ENCODE peak calls at places on chromosomes 11 and 22, in five cellular contexts. One of them, this sample, is unnamed.

GRCh38 chr11:134207538-134208239 is 16.1 kb downstream of the NCAPD3 start:
- DNase-seq in mammary epithelial cell: no peak
- DNase-seq in psoas muscle: peak; percentile 29
- DNase-seq in esophagus squamous epithelium: no peak
- DNase-seq in left ventricle myocardium inferior: peak; percentile 25
- DNase-seq in this sample: peak; percentile 71

GRCh38 chr11:1929621-1930447 is 10.3 kb downstream of the TNNT3 start:
- DNase-seq in mammary epithelial cell: no peak
- DNase-seq in psoas muscle: no peak
- DNase-seq in esophagus squamous epithelium: no peak
- DNase-seq in left ventricle myocardium inferior: no peak
- DNase-seq in this sample: no peak

GRCh38 chr11:27274854-27275395 is 88.1 kb downstream of the CCDC34 start:
- DNase-seq in mammary epithelial cell: no peak
- DNase-seq in psoas muscle: no peak
- DNase-seq in esophagus squamous epithelium: no peak
- DNase-seq in left ventricle myocardium inferior: no peak
- DNase-seq in this sample: no peak

GRCh38 chr22:17086750-17087149 is 1.9 kb downstream of the IL17RA start:
- DNase-seq in mammary epithelial cell: no peak
- DNase-seq in psoas muscle: no peak
- DNase-seq in esophagus squamous epithelium: no peak
- DNase-seq in left ventricle myocardium inferior: no peak
- DNase-seq in this sample: no peak

GRCh38 chr11:75733346-75734107 is 15.9 kb downstream of the MOGAT2 start:
- DNase-seq in mammary epithelial cell: peak; percentile 25
- DNase-seq in psoas muscle: no peak
- DNase-seq in esophagus squamous epithelium: no peak
- DNase-seq in left ventricle myocardium inferior: peak; percentile 27
- DNase-seq in this sample: no peak

GRCh38 chr22:47597041-47597440 is 834.6 kb downstream of the TBC1D22A start:
- DNase-seq in mammary epithelial cell: no peak
- DNase-seq in psoas muscle: no peak
- DNase-seq in esophagus squamous epithelium: no peak
- DNase-seq in left ventricle myocardium inferior: no peak
- DNase-seq in this sample: no peak

GRCh38 chr11:1749020-1749758 is 1.2 kb downstream of the IFITM10 start:
- DNase-seq in mammary epithelial cell: peak; percentile 44
- DNase-seq in psoas muscle: no peak
- DNase-seq in esophagus squamous epithelium: no peak
- DNase-seq in left ventricle myocardium inferior: no peak
- DNase-seq in this sample: no peak

GRCh38 chr11:72226701-72227100 is 2.1 kb downstream of the INPPL1 start:
- DNase-seq in mammary epithelial cell: no peak
- DNase-seq in psoas muscle: no peak
- DNase-seq in esophagus squamous epithelium: no peak
- DNase-seq in left ventricle myocardium inferior: no peak
- DNase-seq in this sample: no peak

GRCh38 chr22:22770280-22770871 is 117.2 kb upstream of the IGLL5 start:
- DNase-seq in mammary epithelial cell: peak; percentile 10
- DNase-seq in psoas muscle: no peak
- DNase-seq in esophagus squamous epithelium: no peak
- DNase-seq in left ventricle myocardium inferior: no peak
- DNase-seq in this sample: peak; percentile 66

GRCh38 chr11:33606762-33607161 is 93.9 kb downstream of the C11orf91 start:
- DNase-seq in mammary epithelial cell: peak; percentile 42
- DNase-seq in psoas muscle: no peak
- DNase-seq in esophagus squamous epithelium: no peak
- DNase-seq in left ventricle myocardium inferior: no peak
- DNase-seq in this sample: no peak

GRCh38 chr11:68857037-68857586 is 15.4 kb upstream of the CPT1A start:
- DNase-seq in mammary epithelial cell: no peak
- DNase-seq in psoas muscle: no peak
- DNase-seq in esophagus squamous epithelium: no peak
- DNase-seq in left ventricle myocardium inferior: no peak
- DNase-seq in this sample: no peak

GRCh38 chr11:33329705-33330329 is 72.6 kb downstream of the HIPK3 start:
- DNase-seq in mammary epithelial cell: peak; percentile 55
- DNase-seq in psoas muscle: no peak
- DNase-seq in esophagus squamous epithelium: no peak
- DNase-seq in left ventricle myocardium inferior: no peak
- DNase-seq in this sample: peak; percentile 37

GRCh38 chr11:69923641-69924307 is 104.6 kb upstream of the FGF3 start:
- DNase-seq in mammary epithelial cell: no peak
- DNase-seq in psoas muscle: no peak
- DNase-seq in esophagus squamous epithelium: no peak
- DNase-seq in left ventricle myocardium inferior: no peak
- DNase-seq in this sample: peak; percentile 4

GRCh38 chr22:29341056-29341848 is 25.8 kb upstream of the RASL10A start:
- DNase-seq in mammary epithelial cell: no peak
- DNase-seq in psoas muscle: no peak
- DNase-seq in esophagus squamous epithelium: no peak
- DNase-seq in left ventricle myocardium inferior: no peak
- DNase-seq in this sample: no peak
- TF ChIP-seq CTCF in mammary epithelial cell: no peak
- TF ChIP-seq CTCF in psoas muscle: no peak
- TF ChIP-seq CTCF in esophagus squamous epithelium: no peak
- TF ChIP-seq CTCF in left ventricle myocardium inferior: no peak
- TF ChIP-seq CTCF in this sample: no peak

GRCh38 chr22:41940853-41941765 is 5.8 kb downstream of the CENPM start:
- DNase-seq in mammary epithelial cell: peak; percentile 71
- DNase-seq in psoas muscle: peak; percentile 86
- DNase-seq in esophagus squamous epithelium: no peak
- DNase-seq in left ventricle myocardium inferior: peak; percentile 85
- DNase-seq in this sample: peak; percentile 89
- H3K36me3 ChIP-seq in mammary epithelial cell: peaks cover 10% of the 10 kb centered on the region
- H3K36me3 ChIP-seq in psoas muscle: no peaks in the 10 kb centered on the region
- H3K36me3 ChIP-seq in esophagus squamous epithelium: no peaks in the 10 kb centered on the region
- H3K36me3 ChIP-seq in left ventricle myocardium inferior: no peaks in the 10 kb centered on the region
- H3K36me3 ChIP-seq in this sample: peaks cover 76% of the 10 kb centered on the region

DNA sequence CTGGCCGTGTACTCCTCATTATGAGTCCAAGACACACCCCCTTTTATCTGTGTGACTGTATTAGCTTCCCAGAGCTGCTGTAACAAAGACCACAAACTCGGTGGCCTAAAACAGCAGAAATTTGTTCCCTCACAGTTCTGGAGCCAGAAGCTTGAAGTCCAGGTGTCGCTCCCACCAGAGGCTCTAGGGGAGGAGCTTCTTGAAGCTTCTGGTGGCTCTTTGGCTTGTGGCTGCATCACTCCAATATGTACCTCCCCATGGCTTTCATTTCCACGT is 3.0 kb downstream of the PRR5 start:
- DNase-seq in mammary epithelial cell: no peak
- DNase-seq in psoas muscle: no peak
- DNase-seq in esophagus squamous epithelium: no peak
- DNase-seq in left ventricle myocardium inferior: no peak
- DNase-seq in this sample: no peak
- H3K4me1 ChIP-seq in mammary epithelial cell: peaks cover 27% of the 10 kb centered on the region
- H3K4me1 ChIP-seq in psoas muscle: no peaks in the 10 kb centered on the region
- H3K4me1 ChIP-seq in esophagus squamous epithelium: peaks cover 41% of the 10 kb centered on the region
- H3K4me1 ChIP-seq in left ventricle myocardium inferior: peaks cover 11% of the 10 kb centered on the region
- H3K4me1 ChIP-seq in this sample: peaks cover 5% of the 10 kb centered on the region

GRCh38 chr22:37333724-37334460 is 51.6 kb downstream of the CYTH4 start:
- DNase-seq in mammary epithelial cell: no peak
- DNase-seq in psoas muscle: no peak
- DNase-seq in esophagus squamous epithelium: no peak
- DNase-seq in left ventricle myocardium inferior: no peak
- DNase-seq in this sample: no peak
- TF ChIP-seq CTCF in mammary epithelial cell: no peak
- TF ChIP-seq CTCF in psoas muscle: no peak
- TF ChIP-seq CTCF in esophagus squamous epithelium: no peak
- TF ChIP-seq CTCF in left ventricle myocardium inferior: no peak
- TF ChIP-seq CTCF in this sample: no peak

This sample was measured in BE2C.